ENCODE peak calls at places on chromosomes 5 and 9, in seven cellular contexts. One of them, this sample, is unnamed.

GRCh38 chr9:76394896-76395244 is 644 bp upstream of the RFK start:
- DNase-seq in HuH-7: peak
- DNase-seq in iPS-NIHi11: peak
- DNase-seq in cardiac fibroblast: no peak
- DNase-seq in NCI-H1092 treated with DMSO at 0.1 percent for 48 hours: peak
- DNase-seq in GM06990: no peak
- DNase-seq in naive B cell: no peak
- DNase-seq in this sample: no peak

GRCh38 chr9:35027871-35028270 is 38.3 kb downstream of the DNAJB5 start:
- DNase-seq in cardiac fibroblast: no peak
- DNase-seq in naive B cell: no peak
- DNase-seq in NCI-H1092 treated with DMSO at 0.1 percent for 48 hours: no peak
- DNase-seq in iPS-NIHi11: no peak
- DNase-seq in HuH-7: no peak
- DNase-seq in GM06990: no peak
- DNase-seq in this sample: no peak

GRCh38 chr9:33381231-33381791 is 21.1 kb downstream of the AQP7 start:
- DNase-seq in GM06990: no peak
- DNase-seq in cardiac fibroblast: no peak
- DNase-seq in naive B cell: no peak
- DNase-seq in HuH-7: no peak
- DNase-seq in NCI-H1092 treated with DMSO at 0.1 percent for 48 hours: no peak
- DNase-seq in iPS-NIHi11: peak
- DNase-seq in this sample: no peak

GRCh38 chr5:116395178-116395577 is 179.4 kb downstream of the SEMA6A start:
- DNase-seq in GM06990: no peak
- DNase-seq in iPS-NIHi11: no peak
- DNase-seq in naive B cell: no peak
- DNase-seq in NCI-H1092 treated with DMSO at 0.1 percent for 48 hours: peak
- DNase-seq in HuH-7: no peak
- DNase-seq in cardiac fibroblast: no peak
- DNase-seq in this sample: no peak

GRCh38 chr9:133774799-133775198 is 36.6 kb upstream of the SARDH start:
- DNase-seq in cardiac fibroblast: no peak
- DNase-seq in iPS-NIHi11: no peak
- DNase-seq in GM06990: no peak
- DNase-seq in NCI-H1092 treated with DMSO at 0.1 percent for 48 hours: no peak
- DNase-seq in HuH-7: no peak
- DNase-seq in naive B cell: no peak
- DNase-seq in this sample: no peak

GRCh38 chr5:84724683-84725082 is 340.0 kb upstream of the EDIL3 start:
- DNase-seq in iPS-NIHi11: no peak
- DNase-seq in GM06990: no peak
- DNase-seq in cardiac fibroblast: peak
- DNase-seq in naive B cell: no peak
- DNase-seq in HuH-7: no peak
- DNase-seq in NCI-H1092 treated with DMSO at 0.1 percent for 48 hours: no peak
- DNase-seq in this sample: peak

GRCh38 chr5:34854459-34855174 is 15.7 kb downstream of the TTC23L start:
- DNase-seq in cardiac fibroblast: no peak
- DNase-seq in HuH-7: no peak
- DNase-seq in iPS-NIHi11: peak
- DNase-seq in GM06990: peak
- DNase-seq in NCI-H1092 treated with DMSO at 0.1 percent for 48 hours: peak
- DNase-seq in naive B cell: no peak
- DNase-seq in this sample: no peak

GRCh38 chr5:56601641-56602071 is 213.7 kb upstream of the MAP3K1 start:
- DNase-seq in naive B cell: no peak
- DNase-seq in HuH-7: no peak
- DNase-seq in GM06990: no peak
- DNase-seq in iPS-NIHi11: no peak
- DNase-seq in NCI-H1092 treated with DMSO at 0.1 percent for 48 hours: no peak
- DNase-seq in cardiac fibroblast: no peak
- DNase-seq in this sample: no peak

GRCh38 chr5:1034421-1034905 is 25.9 kb downstream of the NKD2 start:
- DNase-seq in HuH-7: no peak
- DNase-seq in cardiac fibroblast: no peak
- DNase-seq in GM06990: no peak
- DNase-seq in naive B cell: no peak
- DNase-seq in iPS-NIHi11: no peak
- DNase-seq in NCI-H1092 treated with DMSO at 0.1 percent for 48 hours: no peak
- DNase-seq in this sample: no peak

GRCh38 chr5:53123702-53124101 is 14.1 kb upstream of the MOCS2 start:
- DNase-seq in naive B cell: no peak
- DNase-seq in GM06990: no peak
- DNase-seq in NCI-H1092 treated with DMSO at 0.1 percent for 48 hours: no peak
- DNase-seq in cardiac fibroblast: peak
- DNase-seq in iPS-NIHi11: no peak
- DNase-seq in HuH-7: no peak
- DNase-seq in this sample: peak

GRCh38 chr5:136769093-136769492 is 403.7 kb upstream of the TRPC7 start:
- DNase-seq in cardiac fibroblast: no peak
- DNase-seq in naive B cell: no peak
- DNase-seq in iPS-NIHi11: no peak
- DNase-seq in NCI-H1092 treated with DMSO at 0.1 percent for 48 hours: no peak
- DNase-seq in GM06990: no peak
- DNase-seq in HuH-7: no peak
- DNase-seq in this sample: no peak

GRCh38 chr5:93433422-93433821 is 147.6 kb downstream of the NR2F1-AS1 start:
- DNase-seq in NCI-H1092 treated with DMSO at 0.1 percent for 48 hours: no peak
- DNase-seq in HuH-7: no peak
- DNase-seq in cardiac fibroblast: peak
- DNase-seq in iPS-NIHi11: no peak
- DNase-seq in GM06990: no peak
- DNase-seq in naive B cell: no peak
- DNase-seq in this sample: peak

GRCh38 chr9:389758-390157 is 175.1 kb downstream of the DOCK8 start:
- DNase-seq in naive B cell: no peak
- DNase-seq in GM06990: no peak
- DNase-seq in iPS-NIHi11: no peak
- DNase-seq in NCI-H1092 treated with DMSO at 0.1 percent for 48 hours: no peak
- DNase-seq in HuH-7: no peak
- DNase-seq in cardiac fibroblast: no peak
- DNase-seq in this sample: no peak

GRCh38 chr5:152144556-152144955 is 219.9 kb upstream of the GLRA1 start:
- DNase-seq in naive B cell: no peak
- DNase-seq in HuH-7: no peak
- DNase-seq in GM06990: no peak
- DNase-seq in iPS-NIHi11: no peak
- DNase-seq in NCI-H1092 treated with DMSO at 0.1 percent for 48 hours: no peak
- DNase-seq in cardiac fibroblast: no peak
- DNase-seq in this sample: no peak

GRCh38 chr9:136627703-136628102 is 35.0 kb upstream of the EGFL7 start:
- DNase-seq in iPS-NIHi11: no peak
- DNase-seq in HuH-7: no peak
- DNase-seq in naive B cell: no peak
- DNase-seq in GM06990: no peak
- DNase-seq in cardiac fibroblast: no peak
- DNase-seq in NCI-H1092 treated with DMSO at 0.1 percent for 48 hours: no peak
- DNase-seq in this sample: no peak

GRCh38 chr5:77761606-77762005 is 14.5 kb downstream of the TBCA start:
- DNase-seq in iPS-NIHi11: no peak
- DNase-seq in GM06990: no peak
- DNase-seq in NCI-H1092 treated with DMSO at 0.1 percent for 48 hours: no peak
- DNase-seq in HuH-7: no peak
- DNase-seq in cardiac fibroblast: no peak
- DNase-seq in naive B cell: no peak
- DNase-seq in this sample: no peak

GRCh38 chr9:614421-614820 is 227.1 kb upstream of the DMRT1 start:
- DNase-seq in GM06990: no peak
- DNase-seq in naive B cell: no peak
- DNase-seq in HuH-7: no peak
- DNase-seq in iPS-NIHi11: no peak
- DNase-seq in NCI-H1092 treated with DMSO at 0.1 percent for 48 hours: no peak
- DNase-seq in cardiac fibroblast: peak
- DNase-seq in this sample: peak

GRCh38 chr5:57456531-57457135 is 26.0 kb downstream of the ACTBL2 start:
- DNase-seq in naive B cell: no peak
- DNase-seq in cardiac fibroblast: no peak
- DNase-seq in HuH-7: no peak
- DNase-seq in NCI-H1092 treated with DMSO at 0.1 percent for 48 hours: no peak
- DNase-seq in GM06990: no peak
- DNase-seq in iPS-NIHi11: no peak
- DNase-seq in this sample: no peak

GRCh38 chr5:174344335-174344734 is 298.8 kb downstream of the NSG2 start:
- DNase-seq in NCI-H1092 treated with DMSO at 0.1 percent for 48 hours: no peak
- DNase-seq in iPS-NIHi11: no peak
- DNase-seq in cardiac fibroblast: no peak
- DNase-seq in HuH-7: no peak
- DNase-seq in GM06990: no peak
- DNase-seq in naive B cell: no peak
- DNase-seq in this sample: no peak

GRCh38 chr5:2492476-2492875 is 259.0 kb downstream of the IRX2 start:
- DNase-seq in NCI-H1092 treated with DMSO at 0.1 percent for 48 hours: no peak
- DNase-seq in cardiac fibroblast: no peak
- DNase-seq in HuH-7: no peak
- DNase-seq in naive B cell: no peak
- DNase-seq in iPS-NIHi11: no peak
- DNase-seq in GM06990: no peak
- DNase-seq in this sample: no peak

GRCh38 chr5:175247146-175247545 is 196.8 kb downstream of the DRD1 start:
- DNase-seq in iPS-NIHi11: no peak
- DNase-seq in NCI-H1092 treated with DMSO at 0.1 percent for 48 hours: no peak
- DNase-seq in naive B cell: no peak
- DNase-seq in cardiac fibroblast: no peak
- DNase-seq in GM06990: no peak
- DNase-seq in HuH-7: no peak
- DNase-seq in this sample: peak

GRCh38 chr5:94526708-94527107 is 91.7 kb downstream of the KIAA0825 start:
- DNase-seq in HuH-7: no peak
- DNase-seq in iPS-NIHi11: no peak
- DNase-seq in cardiac fibroblast: no peak
- DNase-seq in GM06990: no peak
- DNase-seq in NCI-H1092 treated with DMSO at 0.1 percent for 48 hours: no peak
- DNase-seq in naive B cell: no peak
- DNase-seq in this sample: no peak

GRCh38 chr9:99373912-99374311 is 151.8 kb downstream of the SEC61B start:
- DNase-seq in cardiac fibroblast: no peak
- DNase-seq in naive B cell: no peak
- DNase-seq in NCI-H1092 treated with DMSO at 0.1 percent for 48 hours: no peak
- DNase-seq in GM06990: no peak
- DNase-seq in HuH-7: no peak
- DNase-seq in iPS-NIHi11: no peak
- DNase-seq in this sample: no peak